ENCODE peak calls at places on chromosomes 16 and 17, in seven cellular contexts. W is islet precursor cell, M is AG08395, A is left lung, P is NCI-H187, X is T-helper 17 cell, D is RPMI8226. V is an unnamed sample.

GRCh38 chr17:68248199-68248825 is 469 bp downstream of the AMZ2 start:
- DNase-seq in M (peak; percentile 77), D (peak; percentile 45), P (no peak), A (no peak), X (no peak), W (no peak), V (peak; percentile 27)

GRCh38 chr17:43790311-43790940 is 10.2 kb downstream of the CFAP97D1 start:
- DNase-seq in X (no peak), D (peak; percentile 22), W (no peak), A (no peak), P (no peak), M (no peak), V (peak; percentile 60)

GRCh38 chr17:82899941-82900340 is 60.1 kb upstream of the ZNF750 start:
- DNase-seq in W (no peak), M (no peak), D (no peak), A (peak; percentile 37), P (no peak), X (no peak), V (no peak)

GRCh38 chr17:18246880-18247612 is 11.5 kb downstream of the FLII start:
- DNase-seq in X (no peak), P (peak; percentile 42), M (peak; percentile 47), W (peak; percentile 92), A (no peak), D (no peak), V (no peak)

GRCh38 chr17:28839221-28839620 is 3.4 kb downstream of the FAM222B start:
- DNase-seq in X (no peak), M (no peak), D (no peak), W (no peak), A (no peak), P (no peak), V (no peak)

GRCh38 chr16:31083981-31084380 is 4.8 kb downstream of the PRSS53 start:
- DNase-seq in W (no peak), X (no peak), M (no peak), P (no peak), A (no peak), D (no peak), V (no peak)

GRCh38 chr16:89357460-89357859 is 132.9 kb downstream of the ANKRD11 start:
- DNase-seq in M (no peak), P (no peak), W (peak; percentile 87), X (no peak), D (no peak), A (no peak), V (peak; percentile 47)

GRCh38 chr17:76547183-76547641 is 7.4 kb downstream of the PRCD start:
- DNase-seq in X (no peak), W (peak; percentile 88), M (peak; percentile 67), D (peak; percentile 68), A (no peak), P (no peak), V (peak; percentile 92)

GRCh38 chr16:78134944-78135619 is 35.6 kb downstream of the WWOX start:
- DNase-seq in A (no peak), X (no peak), D (no peak), W (no peak), P (no peak), M (no peak), V (no peak)

GRCh38 chr16:4323845-4324478 is 8.1 kb downstream of the GLIS2 start:
- DNase-seq in W (peak; percentile 86), X (no peak), M (peak; percentile 88), P (no peak), D (no peak), A (peak; percentile 80), V (no peak)

V was measured in NCI-H1694 treated with DMSO at 0.1 percent for 48 hours.